ENCODE peak calls at places on chromosome 17, in eight cellular contexts. One of them, this sample, is unnamed.

GRCh38 chr17:9360610-9361571 is 214.7 kb downstream of the STX8 start:
- ATAC-seq in activated naive CD8-positive, alpha-beta T cell treated with anti-CD3 and anti-CD28 coated beads, Interleukin-2, amount 10 ng/mL, durations not matched to agents 7 days and 5 days: no peak
- ATAC-seq in lower lobe of right lung: peak
- ATAC-seq in activated T-cell treated with anti-CD3 and anti-CD28 coated beads, Interleukin-2, amount 50 U/mL, for 4 hours: no peak
- ATAC-seq in stimulated activated effector memory CD8-positive, alpha-beta T cell treated with anti-CD3 and anti-CD28 coated beads, Interleukin-12 subunit alpha, Interleukin-12 subunit beta, amount 100 ng/mL, for 72 hours: no peak
- ATAC-seq in thoracic aorta: no peak
- ATAC-seq in mucosa of descending colon: no peak
- ATAC-seq in GM12878: no peak
- ATAC-seq in this sample: peak

GRCh38 chr17:64661731-64661980 is 451 bp downstream of the SMURF2 start:
- ATAC-seq in activated naive CD8-positive, alpha-beta T cell treated with anti-CD3 and anti-CD28 coated beads, Interleukin-2, amount 10 ng/mL, durations not matched to agents 7 days and 5 days: peak
- ATAC-seq in lower lobe of right lung: peak
- ATAC-seq in activated T-cell treated with anti-CD3 and anti-CD28 coated beads, Interleukin-2, amount 50 U/mL, for 4 hours: no peak
- ATAC-seq in stimulated activated effector memory CD8-positive, alpha-beta T cell treated with anti-CD3 and anti-CD28 coated beads, Interleukin-12 subunit alpha, Interleukin-12 subunit beta, amount 100 ng/mL, for 72 hours: no peak
- ATAC-seq in thoracic aorta: no peak
- ATAC-seq in mucosa of descending colon: no peak
- ATAC-seq in GM12878: no peak
- ATAC-seq in this sample: peak

GRCh38 chr17:47624727-47625068 is 25.0 kb upstream of the KPNB1 start:
- ATAC-seq in activated naive CD8-positive, alpha-beta T cell treated with anti-CD3 and anti-CD28 coated beads, Interleukin-2, amount 10 ng/mL, durations not matched to agents 7 days and 5 days: no peak
- ATAC-seq in lower lobe of right lung: no peak
- ATAC-seq in activated T-cell treated with anti-CD3 and anti-CD28 coated beads, Interleukin-2, amount 50 U/mL, for 4 hours: no peak
- ATAC-seq in stimulated activated effector memory CD8-positive, alpha-beta T cell treated with anti-CD3 and anti-CD28 coated beads, Interleukin-12 subunit alpha, Interleukin-12 subunit beta, amount 100 ng/mL, for 72 hours: no peak
- ATAC-seq in thoracic aorta: no peak
- ATAC-seq in mucosa of descending colon: no peak
- ATAC-seq in GM12878: no peak
- ATAC-seq in this sample: no peak

GRCh38 chr17:80605326-80606066 is 60.9 kb downstream of the RPTOR start:
- ATAC-seq in activated naive CD8-positive, alpha-beta T cell treated with anti-CD3 and anti-CD28 coated beads, Interleukin-2, amount 10 ng/mL, durations not matched to agents 7 days and 5 days: no peak
- ATAC-seq in lower lobe of right lung: peak
- ATAC-seq in activated T-cell treated with anti-CD3 and anti-CD28 coated beads, Interleukin-2, amount 50 U/mL, for 4 hours: peak
- ATAC-seq in stimulated activated effector memory CD8-positive, alpha-beta T cell treated with anti-CD3 and anti-CD28 coated beads, Interleukin-12 subunit alpha, Interleukin-12 subunit beta, amount 100 ng/mL, for 72 hours: peak
- ATAC-seq in thoracic aorta: no peak
- ATAC-seq in mucosa of descending colon: peak
- ATAC-seq in GM12878: peak
- ATAC-seq in this sample: no peak

GRCh38 chr17:82064433-82065192 is 991 bp downstream of the DUS1L start:
- ATAC-seq in activated naive CD8-positive, alpha-beta T cell treated with anti-CD3 and anti-CD28 coated beads, Interleukin-2, amount 10 ng/mL, durations not matched to agents 7 days and 5 days: no peak
- ATAC-seq in lower lobe of right lung: peak
- ATAC-seq in activated T-cell treated with anti-CD3 and anti-CD28 coated beads, Interleukin-2, amount 50 U/mL, for 4 hours: no peak
- ATAC-seq in stimulated activated effector memory CD8-positive, alpha-beta T cell treated with anti-CD3 and anti-CD28 coated beads, Interleukin-12 subunit alpha, Interleukin-12 subunit beta, amount 100 ng/mL, for 72 hours: no peak
- ATAC-seq in thoracic aorta: no peak
- ATAC-seq in mucosa of descending colon: peak
- ATAC-seq in GM12878: peak
- ATAC-seq in this sample: no peak

GRCh38 chr17:15340966-15341365 is 431 bp downstream of the TEKT3 start:
- ATAC-seq in activated naive CD8-positive, alpha-beta T cell treated with anti-CD3 and anti-CD28 coated beads, Interleukin-2, amount 10 ng/mL, durations not matched to agents 7 days and 5 days: no peak
- ATAC-seq in lower lobe of right lung: peak
- ATAC-seq in activated T-cell treated with anti-CD3 and anti-CD28 coated beads, Interleukin-2, amount 50 U/mL, for 4 hours: no peak
- ATAC-seq in stimulated activated effector memory CD8-positive, alpha-beta T cell treated with anti-CD3 and anti-CD28 coated beads, Interleukin-12 subunit alpha, Interleukin-12 subunit beta, amount 100 ng/mL, for 72 hours: no peak
- ATAC-seq in thoracic aorta: peak
- ATAC-seq in mucosa of descending colon: peak
- ATAC-seq in GM12878: no peak
- ATAC-seq in this sample: no peak

GRCh38 chr17:62754696-62755095 is 53.4 kb downstream of the MARCHF10 start:
- ATAC-seq in activated naive CD8-positive, alpha-beta T cell treated with anti-CD3 and anti-CD28 coated beads, Interleukin-2, amount 10 ng/mL, durations not matched to agents 7 days and 5 days: no peak
- ATAC-seq in lower lobe of right lung: no peak
- ATAC-seq in activated T-cell treated with anti-CD3 and anti-CD28 coated beads, Interleukin-2, amount 50 U/mL, for 4 hours: no peak
- ATAC-seq in stimulated activated effector memory CD8-positive, alpha-beta T cell treated with anti-CD3 and anti-CD28 coated beads, Interleukin-12 subunit alpha, Interleukin-12 subunit beta, amount 100 ng/mL, for 72 hours: no peak
- ATAC-seq in thoracic aorta: no peak
- ATAC-seq in mucosa of descending colon: no peak
- ATAC-seq in GM12878: no peak
- ATAC-seq in this sample: no peak

GRCh38 chr17:20998571-20999043 is 44.2 kb downstream of the USP22 start:
- ATAC-seq in activated naive CD8-positive, alpha-beta T cell treated with anti-CD3 and anti-CD28 coated beads, Interleukin-2, amount 10 ng/mL, durations not matched to agents 7 days and 5 days: no peak
- ATAC-seq in lower lobe of right lung: no peak
- ATAC-seq in activated T-cell treated with anti-CD3 and anti-CD28 coated beads, Interleukin-2, amount 50 U/mL, for 4 hours: peak
- ATAC-seq in stimulated activated effector memory CD8-positive, alpha-beta T cell treated with anti-CD3 and anti-CD28 coated beads, Interleukin-12 subunit alpha, Interleukin-12 subunit beta, amount 100 ng/mL, for 72 hours: no peak
- ATAC-seq in thoracic aorta: no peak
- ATAC-seq in mucosa of descending colon: no peak
- ATAC-seq in GM12878: no peak
- ATAC-seq in this sample: no peak

GRCh38 chr17:81553616-81554181 is 1.5 kb upstream of the FAAP100 start:
- ATAC-seq in activated naive CD8-positive, alpha-beta T cell treated with anti-CD3 and anti-CD28 coated beads, Interleukin-2, amount 10 ng/mL, durations not matched to agents 7 days and 5 days: peak
- ATAC-seq in lower lobe of right lung: peak
- ATAC-seq in activated T-cell treated with anti-CD3 and anti-CD28 coated beads, Interleukin-2, amount 50 U/mL, for 4 hours: peak
- ATAC-seq in stimulated activated effector memory CD8-positive, alpha-beta T cell treated with anti-CD3 and anti-CD28 coated beads, Interleukin-12 subunit alpha, Interleukin-12 subunit beta, amount 100 ng/mL, for 72 hours: peak
- ATAC-seq in thoracic aorta: no peak
- ATAC-seq in mucosa of descending colon: no peak
- ATAC-seq in GM12878: no peak
- ATAC-seq in this sample: no peak

GRCh38 chr17:18993876-18994275 is 10.7 kb downstream of the FAM83G start:
- ATAC-seq in activated naive CD8-positive, alpha-beta T cell treated with anti-CD3 and anti-CD28 coated beads, Interleukin-2, amount 10 ng/mL, durations not matched to agents 7 days and 5 days: no peak
- ATAC-seq in lower lobe of right lung: no peak
- ATAC-seq in activated T-cell treated with anti-CD3 and anti-CD28 coated beads, Interleukin-2, amount 50 U/mL, for 4 hours: no peak
- ATAC-seq in stimulated activated effector memory CD8-positive, alpha-beta T cell treated with anti-CD3 and anti-CD28 coated beads, Interleukin-12 subunit alpha, Interleukin-12 subunit beta, amount 100 ng/mL, for 72 hours: no peak
- ATAC-seq in thoracic aorta: no peak
- ATAC-seq in mucosa of descending colon: peak
- ATAC-seq in GM12878: no peak
- ATAC-seq in this sample: no peak

GRCh38 chr17:50207792-50208567 is 6.5 kb upstream of the COL1A1 start:
- ATAC-seq in activated naive CD8-positive, alpha-beta T cell treated with anti-CD3 and anti-CD28 coated beads, Interleukin-2, amount 10 ng/mL, durations not matched to agents 7 days and 5 days: no peak
- ATAC-seq in lower lobe of right lung: no peak
- ATAC-seq in activated T-cell treated with anti-CD3 and anti-CD28 coated beads, Interleukin-2, amount 50 U/mL, for 4 hours: no peak
- ATAC-seq in stimulated activated effector memory CD8-positive, alpha-beta T cell treated with anti-CD3 and anti-CD28 coated beads, Interleukin-12 subunit alpha, Interleukin-12 subunit beta, amount 100 ng/mL, for 72 hours: no peak
- ATAC-seq in thoracic aorta: no peak
- ATAC-seq in mucosa of descending colon: no peak
- ATAC-seq in GM12878: no peak
- ATAC-seq in this sample: no peak